ENCODE peak calls at places on chromosomes 1 and 21, in seven cellular contexts. One of them, this sample, is unnamed.

GRCh38 chr1:216640100-216640499 is 83.1 kb downstream of the ESRRG start:
- DNase-seq in activated T-cell treated with anti-CD3 and anti-CD28 coated beads, Interleukin-2, amount 50 U/mL, for 1 hour: no peak
- DNase-seq in HT-29: no peak
- DNase-seq in A549: no peak
- DNase-seq in skeletal muscle cell: no peak
- DNase-seq in activated CD4-positive, alpha-beta T cell treated with anti-CD3 and anti-CD28 coated beads, Interleukin-2, amount 50 U/mL, for 4 hours: no peak
- DNase-seq in heart left ventricle: no peak
- DNase-seq in this sample: no peak

GRCh38 chr1:203467550-203467921 is 8.1 kb upstream of the PRELP start:
- DNase-seq in activated T-cell treated with anti-CD3 and anti-CD28 coated beads, Interleukin-2, amount 50 U/mL, for 1 hour: no peak
- DNase-seq in heart left ventricle: peak; percentile 57
- DNase-seq in skeletal muscle cell: no peak
- DNase-seq in activated CD4-positive, alpha-beta T cell treated with anti-CD3 and anti-CD28 coated beads, Interleukin-2, amount 50 U/mL, for 4 hours: no peak
- DNase-seq in HT-29: no peak
- DNase-seq in A549: no peak
- DNase-seq in this sample: peak; percentile 68

GRCh38 chr1:151158751-151159251 is 2.4 kb downstream of the TNFAIP8L2 start:
- DNase-seq in skeletal muscle cell: no peak
- DNase-seq in activated CD4-positive, alpha-beta T cell treated with anti-CD3 and anti-CD28 coated beads, Interleukin-2, amount 50 U/mL, for 4 hours: no peak
- DNase-seq in heart left ventricle: no peak
- DNase-seq in activated T-cell treated with anti-CD3 and anti-CD28 coated beads, Interleukin-2, amount 50 U/mL, for 1 hour: peak; percentile 32
- DNase-seq in HT-29: no peak
- DNase-seq in A549: no peak
- DNase-seq in this sample: no peak

GRCh38 chr1:33517596-33518250 is 45.3 kb downstream of the ZSCAN20 start:
- DNase-seq in A549: no peak
- DNase-seq in activated T-cell treated with anti-CD3 and anti-CD28 coated beads, Interleukin-2, amount 50 U/mL, for 1 hour: no peak
- DNase-seq in activated CD4-positive, alpha-beta T cell treated with anti-CD3 and anti-CD28 coated beads, Interleukin-2, amount 50 U/mL, for 4 hours: no peak
- DNase-seq in HT-29: no peak
- DNase-seq in heart left ventricle: no peak
- DNase-seq in skeletal muscle cell: no peak
- DNase-seq in this sample: no peak

GRCh38 chr1:199297174-199297573 is 658.3 kb downstream of the PTPRC start:
- DNase-seq in activated T-cell treated with anti-CD3 and anti-CD28 coated beads, Interleukin-2, amount 50 U/mL, for 1 hour: no peak
- DNase-seq in heart left ventricle: no peak
- DNase-seq in HT-29: no peak
- DNase-seq in skeletal muscle cell: no peak
- DNase-seq in activated CD4-positive, alpha-beta T cell treated with anti-CD3 and anti-CD28 coated beads, Interleukin-2, amount 50 U/mL, for 4 hours: no peak
- DNase-seq in A549: no peak
- DNase-seq in this sample: no peak

GRCh38 chr21:28579986-28580550 is 412.6 kb downstream of the LTN1 start:
- DNase-seq in HT-29: no peak
- DNase-seq in heart left ventricle: no peak
- DNase-seq in activated CD4-positive, alpha-beta T cell treated with anti-CD3 and anti-CD28 coated beads, Interleukin-2, amount 50 U/mL, for 4 hours: no peak
- DNase-seq in skeletal muscle cell: no peak
- DNase-seq in activated T-cell treated with anti-CD3 and anti-CD28 coated beads, Interleukin-2, amount 50 U/mL, for 1 hour: no peak
- DNase-seq in A549: no peak
- DNase-seq in this sample: no peak

GRCh38 chr21:32131960-32132359 is 146.9 kb downstream of the MIS18A start:
- DNase-seq in activated T-cell treated with anti-CD3 and anti-CD28 coated beads, Interleukin-2, amount 50 U/mL, for 1 hour: no peak
- DNase-seq in skeletal muscle cell: no peak
- DNase-seq in heart left ventricle: no peak
- DNase-seq in A549: peak; percentile 47
- DNase-seq in activated CD4-positive, alpha-beta T cell treated with anti-CD3 and anti-CD28 coated beads, Interleukin-2, amount 50 U/mL, for 4 hours: no peak
- DNase-seq in HT-29: peak; percentile 3
- DNase-seq in this sample: no peak

GRCh38 chr1:24299901-24300300 is 19.3 kb upstream of the GRHL3 start:
- DNase-seq in A549: no peak
- DNase-seq in activated CD4-positive, alpha-beta T cell treated with anti-CD3 and anti-CD28 coated beads, Interleukin-2, amount 50 U/mL, for 4 hours: no peak
- DNase-seq in heart left ventricle: no peak
- DNase-seq in HT-29: no peak
- DNase-seq in skeletal muscle cell: no peak
- DNase-seq in activated T-cell treated with anti-CD3 and anti-CD28 coated beads, Interleukin-2, amount 50 U/mL, for 1 hour: no peak
- DNase-seq in this sample: no peak

GRCh38 chr1:77652179-77652745 is 30.2 kb downstream of the ZZZ3 start:
- DNase-seq in HT-29: no peak
- DNase-seq in heart left ventricle: no peak
- DNase-seq in activated CD4-positive, alpha-beta T cell treated with anti-CD3 and anti-CD28 coated beads, Interleukin-2, amount 50 U/mL, for 4 hours: no peak
- DNase-seq in A549: no peak
- DNase-seq in activated T-cell treated with anti-CD3 and anti-CD28 coated beads, Interleukin-2, amount 50 U/mL, for 1 hour: no peak
- DNase-seq in skeletal muscle cell: no peak
- DNase-seq in this sample: no peak

GRCh38 chr1:10905841-10906655 is 106.4 kb upstream of the TARDBP start:
- DNase-seq in skeletal muscle cell: no peak
- DNase-seq in heart left ventricle: no peak
- DNase-seq in A549: no peak
- DNase-seq in HT-29: no peak
- DNase-seq in activated T-cell treated with anti-CD3 and anti-CD28 coated beads, Interleukin-2, amount 50 U/mL, for 1 hour: no peak
- DNase-seq in activated CD4-positive, alpha-beta T cell treated with anti-CD3 and anti-CD28 coated beads, Interleukin-2, amount 50 U/mL, for 4 hours: no peak
- DNase-seq in this sample: no peak

GRCh38 chr1:101200513-101200912 is 36.3 kb upstream of the S1PR1 start:
- DNase-seq in skeletal muscle cell: peak; percentile 65
- DNase-seq in activated CD4-positive, alpha-beta T cell treated with anti-CD3 and anti-CD28 coated beads, Interleukin-2, amount 50 U/mL, for 4 hours: no peak
- DNase-seq in heart left ventricle: no peak
- DNase-seq in HT-29: no peak
- DNase-seq in A549: peak; percentile 6
- DNase-seq in activated T-cell treated with anti-CD3 and anti-CD28 coated beads, Interleukin-2, amount 50 U/mL, for 1 hour: no peak
- DNase-seq in this sample: no peak